ENCODE peak calls at places on chromosomes 4 and X, in eight cellular contexts. R is SK-N-SH, A is H1, O is HepG2, P is GM12878, Z is K562, M is IMR-90, F is HCT116. E is an unnamed sample.

GRCh38 chr4:14916554-14917304 is 85.6 kb upstream of the CPEB2 start:
- DNase-seq in F (peak; percentile 10), M (peak; percentile 84), O (peak; percentile 23), P (peak; percentile 12), R (no peak), A (no peak), Z (no peak), E (peak; percentile 93)

GRCh38 chr4:147407261-147408045 is 73.4 kb upstream of the EDNRA start:
- DNase-seq in M (no peak), R (no peak), A (peak; percentile 56), Z (peak; percentile 7), O (no peak), P (no peak), F (peak; percentile 16), E (peak; percentile 7)

GRCh38 chrX:150165776-150166610 is 197.1 kb upstream of the MAMLD1 start:
- DNase-seq in A (no peak), O (no peak), R (no peak), Z (no peak), P (no peak), F (no peak), M (no peak), E (no peak)

GRCh38 chr4:176995-177394 is 52.7 kb downstream of the ZNF718 start:
- DNase-seq in A (no peak), P (no peak), F (no peak), O (no peak), Z (no peak), R (no peak), M (no peak), E (no peak)

GRCh38 chrX:103376979-103377324 is 614 bp downstream of the BEX3 start:
- DNase-seq in Z (no peak), O (no peak), R (peak; percentile 67), M (peak; percentile 27), P (no peak), F (no peak), A (no peak), E (no peak)

GRCh38 chr4:77931452-77932135 is 69.0 kb downstream of the MRPL1 start:
- DNase-seq in R (no peak), A (no peak), Z (no peak), M (peak; percentile 91), F (no peak), P (no peak), O (no peak), E (no peak)

GRCh38 chr4:42871685-42872271 is 20.7 kb upstream of the GRXCR1 start:
- DNase-seq in Z (no peak), P (no peak), A (no peak), R (no peak), F (no peak), M (no peak), O (no peak), E (no peak)

GRCh38 chr4:42655921-42656735 is 777 bp downstream of the ATP8A1 start:
- DNase-seq in R (peak; percentile 69), O (peak; percentile 1), M (no peak), A (peak; percentile 69), F (no peak), P (no peak), Z (no peak), E (peak; percentile 3)

GRCh38 chr4:108219998-108220397 is 51.3 kb upstream of the LEF1 start:
- DNase-seq in Z (no peak), O (no peak), F (no peak), M (no peak), A (no peak), P (no peak), R (no peak), E (no peak)

GRCh38 chr4:155073852-155074251 is 134.6 kb upstream of the NPY2R start:
- DNase-seq in F (no peak), M (no peak), R (no peak), P (no peak), A (no peak), Z (no peak), O (no peak), E (peak; percentile 6)
- TF ChIP-seq RAD21 in F (no peak), M (no peak), R (no peak), P (no peak), A (no peak), Z (no peak), O (no peak), E (no peak)

DNA sequence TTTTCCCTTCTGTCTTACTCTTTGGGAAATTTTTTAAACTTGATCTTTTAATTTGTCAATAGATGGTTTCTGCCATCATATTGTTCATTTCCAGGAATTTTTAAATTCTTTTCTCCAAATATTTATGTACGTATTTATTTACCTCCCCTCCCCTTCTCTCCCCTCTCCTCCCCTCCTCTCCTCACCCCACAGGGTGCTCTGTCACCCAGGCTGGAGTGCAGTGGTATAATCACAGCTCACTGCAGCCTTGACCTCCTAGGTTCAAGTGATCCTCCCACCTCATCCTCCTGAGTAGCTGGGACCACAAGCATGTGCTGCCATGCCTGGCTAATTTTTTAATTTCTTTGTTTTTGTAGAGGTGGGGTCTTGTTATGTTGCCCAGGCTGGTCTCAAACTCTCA is 73.8 kb downstream of the WWC2 start:
- DNase-seq in Z (no peak), O (no peak), P (no peak), M (no peak), R (no peak), F (no peak), A (no peak), E (no peak)
- H3K4me1 ChIP-seq in Z (no peaks in the 10 kb centered on the region), O (peaks cover 81% of the 10 kb centered on the region), P (no peaks in the 10 kb centered on the region), M (peaks cover 24% of the 10 kb centered on the region), R (peaks cover 6% of the 10 kb centered on the region), F (peaks cover 6% of the 10 kb centered on the region), A (peaks cover 6% of the 10 kb centered on the region), E (peaks cover 72% of the 10 kb centered on the region)

DNA sequence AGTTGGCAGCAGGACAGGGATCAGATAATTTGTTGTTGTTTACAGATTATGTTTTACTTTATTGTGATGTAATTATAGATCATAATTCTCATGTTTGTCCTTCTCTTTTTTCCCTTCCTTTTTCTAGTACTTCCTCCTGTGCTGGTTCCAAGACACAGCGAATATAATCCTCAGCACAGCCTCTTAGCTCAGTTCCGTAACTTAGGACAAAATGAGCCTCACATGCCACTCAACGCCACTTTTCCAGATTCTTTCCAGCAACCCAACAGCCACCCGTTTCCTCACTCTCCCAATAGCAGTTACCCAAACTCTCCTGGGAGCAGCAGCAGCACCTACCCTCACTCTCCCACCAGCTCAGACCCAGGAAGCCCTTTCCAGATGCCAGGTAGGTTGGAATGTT is 58.0 kb downstream of the SMAD1 start:
- DNase-seq in O (no peak), F (no peak), A (no peak), Z (no peak), P (no peak), M (no peak), R (no peak), E (no peak)
- H3K4me2 ChIP-seq in O (no peak overlapping the region), F (no peak overlapping the region), A (no peak overlapping the region), Z (no peak overlapping the region), P (no peak overlapping the region), M (no peak overlapping the region), R (no peak overlapping the region), E (no peak overlapping the region)

GRCh38 chrX:118665204-118665603 is 62.2 kb upstream of the IL13RA1 start:
- DNase-seq in F (no peak), P (no peak), Z (no peak), M (no peak), R (no peak), O (no peak), A (no peak), E (no peak)
- TF ChIP-seq RAD21 in F (no peak), P (no peak), Z (no peak), M (no peak), R (no peak), O (no peak), A (no peak), E (no peak)

GRCh38 chr4:4423706-4424498 is 37.0 kb downstream of the NSG1 start:
- DNase-seq in Z (no peak), R (no peak), P (no peak), M (no peak), A (peak; percentile 43), O (no peak), F (no peak), E (no peak)
- H3K4me1 ChIP-seq in Z (no peaks in the 10 kb centered on the region), R (no peaks in the 10 kb centered on the region), P (no peaks in the 10 kb centered on the region), M (peaks cover 4% of the 10 kb centered on the region), A (peaks cover 30% of the 10 kb centered on the region), O (no peaks in the 10 kb centered on the region), F (peaks cover 20% of the 10 kb centered on the region), E (no peaks in the 10 kb centered on the region)